ENCODE peak calls at places on chromosome 1, in five cellular contexts. C is left ventricle myocardium inferior, D is heart right ventricle, Z is PC-9, J is psoas muscle. O is an unnamed sample. For H3K9me3, the result is how much of the 10 kb centered on the place peaks cover.

GRCh38 chr1:207860531-207860930 is 50.4 kb downstream of the CD34 start:
- DNase-seq in C (no peak), D (no peak), Z (no peak), J (no peak), O (no peak)

GRCh38 chr1:173479649-173480048 is 2.5 kb downstream of the PRDX6 start:
- DNase-seq in C (no peak), D (no peak), Z (no peak), J (no peak), O (no peak)

GRCh38 chr1:30283199-30283962 is 440.0 kb downstream of the MATN1 start:
- DNase-seq in C (no peak), D (no peak), Z (no peak), J (no peak), O (no peak)

GRCh38 chr1:200660719-200661118 is 9.0 kb downstream of the DDX59 start:
- DNase-seq in C (peak), D (peak), Z (no peak), J (peak), O (no peak)

GRCh38 chr1:7891804-7892203 is 38.9 kb upstream of the UTS2 start:
- DNase-seq in C (no peak), D (no peak), Z (no peak), J (no peak), O (no peak)

GRCh38 chr1:244705268-244706234 is 52.6 kb downstream of the DESI2 start:
- DNase-seq in C (no peak), D (no peak), Z (no peak), J (no peak), O (no peak)

GRCh38 chr1:54485417-54485816 is 62.6 kb upstream of the ACOT11 start:
- DNase-seq in C (no peak), D (no peak), Z (no peak), J (no peak), O (no peak)

GRCh38 chr1:97849350-97850339 is 71.2 kb downstream of the DPYD start:
- DNase-seq in C (no peak), D (no peak), Z (no peak), J (no peak), O (no peak)

GRCh38 chr1:156444407-156445001 is 56.1 kb downstream of the MEF2D start:
- DNase-seq in C (no peak), D (no peak), Z (peak), J (no peak), O (no peak)

GRCh38 chr1:207711285-207711684 is 40.6 kb upstream of the CD46 start:
- DNase-seq in C (no peak), D (no peak), Z (peak), J (no peak), O (no peak)

GRCh38 chr1:30527511-30528140 is 195.8 kb downstream of the MATN1 start:
- DNase-seq in C (peak), D (peak), Z (no peak), J (peak), O (no peak)

GRCh38 chr1:72037745-72038343 is 244.5 kb downstream of the NEGR1 start:
- DNase-seq in C (no peak), D (peak), Z (peak), J (no peak), O (no peak)

GRCh38 chr1:19410393-19410792 is 74.9 kb downstream of the CAPZB start:
- DNase-seq in C (no peak), D (no peak), Z (no peak), J (no peak), O (no peak)

GRCh38 chr1:159944623-159945455 is 574 bp downstream of the IGSF9 start:
- DNase-seq in C (no peak), D (no peak), Z (no peak), J (no peak), O (no peak)

GRCh38 chr1:121417289-121417955 is 232.6 kb downstream of the SRGAP2C start:
- DNase-seq in C (no peak), D (no peak), Z (peak), J (no peak), O (no peak)

GRCh38 chr1:220810963-220811362 is 24.2 kb downstream of the MTARC1 start:
- DNase-seq in C (no peak), D (no peak), Z (no peak), J (no peak), O (no peak)

GRCh38 chr1:180791806-180792205 is 120.9 kb upstream of the KIAA1614 start:
- DNase-seq in C (no peak), D (no peak), Z (no peak), J (no peak), O (no peak)

GRCh38 chr1:85132078-85132715 is 68.6 kb downstream of the SYDE2 start:
- DNase-seq in C (no peak), D (no peak), Z (no peak), J (no peak), O (no peak)

GRCh38 chr1:24861821-24862727 is 68.0 kb downstream of the RUNX3 start:
- DNase-seq in C (no peak), D (no peak), Z (peak), J (no peak), O (no peak)

GRCh38 chr1:55375617-55376258 is 160.6 kb upstream of the USP24 start:
- DNase-seq in C (no peak), D (peak), Z (peak), J (no peak), O (peak)

GRCh38 chr1:192983349-192983980 is 75.7 kb downstream of the UCHL5 start:
- DNase-seq in C (no peak), D (no peak), Z (no peak), J (no peak), O (no peak)

GRCh38 chr1:8122477-8123407 is 96.6 kb upstream of the ERRFI1 start:
- DNase-seq in C (no peak), D (no peak), Z (no peak), J (no peak), O (no peak)

DNA sequence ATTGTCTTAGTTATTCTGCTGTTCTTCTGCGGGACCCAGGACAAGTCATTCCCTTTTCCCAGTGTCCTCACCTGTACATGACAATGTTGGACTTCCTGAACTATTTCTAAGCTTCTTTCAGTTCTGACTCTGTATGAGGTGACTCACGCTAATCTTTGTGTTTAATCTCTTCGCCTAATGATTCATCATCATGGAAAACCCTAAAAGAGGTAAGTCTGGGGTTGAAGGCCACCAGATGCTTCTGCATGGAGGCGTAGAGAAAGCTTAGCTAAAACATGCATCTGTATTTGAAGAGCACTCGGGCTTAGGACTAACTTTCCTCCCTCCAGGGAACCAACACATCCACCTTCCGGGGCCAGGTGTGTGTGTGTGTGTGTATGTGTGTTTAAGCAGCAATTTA is 7.4 kb downstream of the SPRR5 start:
- DNase-seq in C (no peak), D (no peak), Z (peak), J (no peak), O (no peak)
- H3K9me3 ChIP-seq in C (under half), D (under half), Z (under half), J (under half), O (under half)

DNA sequence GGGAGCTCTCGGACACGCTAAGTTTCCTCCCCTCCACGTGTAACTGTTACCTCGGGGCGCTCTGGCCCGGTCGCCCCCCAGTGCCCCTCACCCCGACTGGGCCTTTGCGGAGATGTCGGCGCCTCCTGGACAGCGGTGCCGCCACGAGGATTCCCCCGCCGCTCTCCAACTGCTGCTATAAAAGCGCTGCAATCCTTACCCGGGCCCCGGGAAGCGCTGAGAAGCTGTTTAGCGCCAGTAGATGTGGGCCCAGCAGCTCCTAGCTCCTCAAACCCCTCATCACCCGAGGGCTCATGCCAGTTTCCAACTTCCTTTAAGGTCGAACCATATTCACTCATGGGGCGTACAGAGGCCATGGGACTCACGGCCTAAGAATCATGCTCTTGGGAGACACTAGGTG is 361 bp upstream of the LMX1A start:
- DNase-seq in C (no peak), D (no peak), Z (no peak), J (no peak), O (no peak)
- H3K9me3 ChIP-seq in C (under half), D (under half), Z (under half), J (under half), O (under half)

GRCh38 chr1:233473549-233474204 is 140.2 kb upstream of the KCNK1 start:
- DNase-seq in C (no peak), D (no peak), Z (no peak), J (no peak), O (no peak)
- H3K9me3 ChIP-seq in C (under half), D (under half), Z (under half), J (under half), O (under half)

GRCh38 chr1:4425892-4426291 is 228.5 kb upstream of the AJAP1 start:
- DNase-seq in C (no peak), D (no peak), Z (peak), J (no peak), O (no peak)
- H3K9me3 ChIP-seq in C (under half), D (under half), Z (under half), J (under half), O (under half)

GRCh38 chr1:2930016-2930815 is 91.1 kb upstream of the ACTRT2 start:
- DNase-seq in C (no peak), D (no peak), Z (no peak), J (no peak), O (no peak)
- H3K9me3 ChIP-seq in C (under half), D (under half), Z (under half), J (under half), O (under half)

DNA sequence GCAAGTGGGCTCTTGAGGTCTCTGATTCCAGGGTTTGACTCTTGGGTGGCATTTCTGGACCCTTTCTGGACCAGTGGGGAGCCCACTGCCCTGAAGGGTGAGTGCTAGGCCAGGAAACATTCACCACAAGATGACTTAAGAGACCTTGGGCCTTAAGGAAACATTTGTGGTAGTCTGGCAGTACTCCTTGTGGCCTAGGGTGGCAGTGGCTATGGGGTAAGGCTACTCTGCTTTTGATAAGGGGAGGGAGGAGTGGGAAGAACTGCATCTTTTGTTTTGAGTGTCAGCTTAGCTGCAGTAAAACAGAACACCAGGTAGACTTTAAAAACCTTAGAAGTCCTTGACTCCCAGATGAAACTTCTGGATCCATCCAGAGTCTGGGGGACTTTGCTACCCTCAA is 529.3 kb upstream of the LRRC7 start:
- DNase-seq in C (no peak), D (no peak), Z (no peak), J (no peak), O (no peak)
- H3K9me3 ChIP-seq in C (half or more), D (under half), Z (under half), J (under half), O (under half)

GRCh38 chr1:248625166-248625565 is 9.7 kb downstream of the OR2T11 start:
- DNase-seq in C (no peak), D (no peak), Z (no peak), J (no peak), O (no peak)
- H3K9me3 ChIP-seq in C (under half), D (under half), Z (under half), J (under half), O (under half)

GRCh38 chr1:231666957-231667601 is 40.5 kb downstream of the DISC1 start:
- DNase-seq in C (no peak), D (no peak), Z (no peak), J (no peak), O (no peak)

GRCh38 chr1:231667883-231668506 is 41.4 kb downstream of the DISC1 start:
- DNase-seq in C (no peak), D (no peak), Z (no peak), J (no peak), O (no peak)

GRCh38 chr1:231663211-231663792 is 36.7 kb downstream of the DISC1 start:
- DNase-seq in C (no peak), D (no peak), Z (no peak), J (no peak), O (no peak)

GRCh38 chr1:231666220-231666956 is 39.8 kb downstream of the DISC1 start:
- DNase-seq in C (no peak), D (no peak), Z (no peak), J (no peak), O (no peak)

DNA sequence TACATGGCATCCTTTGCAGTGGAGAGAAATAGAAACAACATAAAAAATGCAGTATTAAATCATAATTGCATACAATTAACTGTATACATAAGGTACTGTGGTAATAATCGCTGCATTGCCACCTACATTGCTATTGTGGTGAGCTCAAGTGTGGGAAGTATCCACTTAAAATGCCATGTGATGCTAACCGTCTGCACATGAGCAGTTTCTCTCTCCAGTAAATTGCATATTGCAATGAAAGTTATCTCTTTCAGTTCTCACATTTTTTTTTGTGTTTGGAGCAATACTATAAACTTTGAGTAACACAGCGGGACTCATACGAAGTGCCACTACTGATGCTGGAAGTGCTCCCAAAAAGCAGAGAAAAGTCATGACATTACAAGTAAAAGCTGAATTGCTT is 38.5 kb downstream of the DISC1 start:
- DNase-seq in C (no peak), D (no peak), Z (no peak), J (no peak), O (no peak)
- H3K9me3 ChIP-seq in C (under half), D (under half), Z (under half), J (under half), O (under half)

DNA sequence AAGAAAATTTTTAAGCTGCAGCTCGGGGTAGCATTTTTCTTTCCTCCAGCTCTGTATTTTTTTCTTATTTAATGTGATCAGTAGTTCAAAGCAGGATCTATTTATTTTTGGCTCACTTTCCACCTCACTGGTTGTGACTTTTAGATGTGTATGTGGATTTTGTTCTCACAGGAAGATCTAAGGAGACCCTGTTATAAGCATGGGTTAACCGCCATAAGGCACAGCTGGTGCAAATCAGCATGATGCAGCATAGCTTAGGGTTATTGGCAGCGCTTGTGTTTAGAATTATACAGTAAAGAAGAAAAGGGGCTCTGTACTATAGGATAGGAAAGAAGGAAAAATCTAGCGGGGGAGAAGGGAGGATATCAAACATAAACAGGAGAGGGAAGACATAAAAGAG is 26.9 kb upstream of the RGL1 start:
- DNase-seq in C (no peak), D (no peak), Z (no peak), J (no peak), O (no peak)
- H3K9me3 ChIP-seq in C (under half), D (under half), Z (under half), J (under half), O (under half)

O was measured in T-helper 17 cell.